ENCODE peak calls at places on chromosomes 13 and 19, in ten cellular contexts. One of them, this sample, is unnamed.

GRCh38 chr13:105732946-105733529 is 802.4 kb downstream of the EFNB2 start:
- DNase-seq in mesendoderm: no peak
- DNase-seq in IMR-90: no peak
- DNase-seq in mammary epithelial cell: no peak
- DNase-seq in A549: no peak
- DNase-seq in fibroblast of lung: no peak
- DNase-seq in trophoblast cell: no peak
- DNase-seq in OCI-LY7: no peak
- DNase-seq in GM23248: no peak
- DNase-seq in K562: no peak
- DNase-seq in this sample: no peak

GRCh38 chr19:19115954-19116353 is 22.3 kb downstream of the TMEM161A start:
- DNase-seq in mesendoderm: peak; percentile 75
- DNase-seq in IMR-90: no peak
- DNase-seq in mammary epithelial cell: no peak
- DNase-seq in A549: no peak
- DNase-seq in fibroblast of lung: no peak
- DNase-seq in trophoblast cell: peak; percentile 76
- DNase-seq in OCI-LY7: peak; percentile 58
- DNase-seq in GM23248: peak; percentile 27
- DNase-seq in K562: peak; percentile 73
- DNase-seq in this sample: peak; percentile 93

GRCh38 chr19:40786060-40787037 is 8.3 kb downstream of the RAB4B start:
- DNase-seq in mesendoderm: no peak
- DNase-seq in IMR-90: no peak
- DNase-seq in mammary epithelial cell: no peak
- DNase-seq in A549: no peak
- DNase-seq in fibroblast of lung: no peak
- DNase-seq in trophoblast cell: no peak
- DNase-seq in OCI-LY7: no peak
- DNase-seq in GM23248: no peak
- DNase-seq in K562: no peak
- DNase-seq in this sample: peak; percentile 39

GRCh38 chr13:112955956-112956355 is 13.1 kb upstream of the MCF2L start:
- DNase-seq in mesendoderm: no peak
- DNase-seq in IMR-90: no peak
- DNase-seq in mammary epithelial cell: no peak
- DNase-seq in A549: no peak
- DNase-seq in fibroblast of lung: no peak
- DNase-seq in trophoblast cell: no peak
- DNase-seq in OCI-LY7: no peak
- DNase-seq in GM23248: no peak
- DNase-seq in K562: no peak
- DNase-seq in this sample: no peak

GRCh38 chr13:41145136-41145908 is 12.7 kb upstream of the KBTBD6 start:
- DNase-seq in mesendoderm: no peak
- DNase-seq in IMR-90: peak; percentile 74
- DNase-seq in mammary epithelial cell: peak; percentile 84
- DNase-seq in A549: no peak
- DNase-seq in fibroblast of lung: peak; percentile 35
- DNase-seq in trophoblast cell: peak; percentile 94
- DNase-seq in OCI-LY7: no peak
- DNase-seq in GM23248: peak; percentile 48
- DNase-seq in K562: no peak
- DNase-seq in this sample: no peak

GRCh38 chr19:18009412-18010066 is 1.6 kb downstream of the ARRDC2 start:
- DNase-seq in mesendoderm: no peak
- DNase-seq in IMR-90: peak; percentile 17
- DNase-seq in mammary epithelial cell: no peak
- DNase-seq in A549: no peak
- DNase-seq in fibroblast of lung: peak; percentile 39
- DNase-seq in trophoblast cell: no peak
- DNase-seq in OCI-LY7: no peak
- DNase-seq in GM23248: peak; percentile 72
- DNase-seq in K562: no peak
- DNase-seq in this sample: peak; percentile 89

GRCh38 chr13:79385694-79386093 is 20.4 kb downstream of the RBM26 start:
- DNase-seq in mesendoderm: no peak
- DNase-seq in IMR-90: no peak
- DNase-seq in mammary epithelial cell: peak; percentile 57
- DNase-seq in A549: no peak
- DNase-seq in fibroblast of lung: peak; percentile 37
- DNase-seq in trophoblast cell: no peak
- DNase-seq in OCI-LY7: no peak
- DNase-seq in GM23248: peak; percentile 22
- DNase-seq in K562: peak; percentile 55
- DNase-seq in this sample: peak; percentile 68

GRCh38 chr19:39403331-39404312 is 3.0 kb upstream of the ZFP36 start:
- DNase-seq in mesendoderm: peak; percentile 96
- DNase-seq in IMR-90: peak; percentile 99
- DNase-seq in mammary epithelial cell: peak; percentile 93
- DNase-seq in A549: peak; percentile 98
- DNase-seq in fibroblast of lung: peak; percentile 97
- DNase-seq in trophoblast cell: peak; percentile 62
- DNase-seq in OCI-LY7: peak; percentile 63
- DNase-seq in GM23248: peak; percentile 100
- DNase-seq in K562: peak; percentile 91
- DNase-seq in this sample: peak; percentile 98

GRCh38 chr19:12932392-12933286 is 872 bp downstream of the FARSA start:
- DNase-seq in mesendoderm: no peak
- DNase-seq in IMR-90: no peak
- DNase-seq in mammary epithelial cell: no peak
- DNase-seq in A549: no peak
- DNase-seq in fibroblast of lung: no peak
- DNase-seq in trophoblast cell: no peak
- DNase-seq in OCI-LY7: no peak
- DNase-seq in GM23248: no peak
- DNase-seq in K562: no peak
- DNase-seq in this sample: peak; percentile 80

GRCh38 chr19:27858981-27859581 is 1353.9 kb downstream of the UQCRFS1 start:
- DNase-seq in mesendoderm: no peak
- DNase-seq in IMR-90: no peak
- DNase-seq in mammary epithelial cell: peak; percentile 43
- DNase-seq in A549: no peak
- DNase-seq in fibroblast of lung: no peak
- DNase-seq in trophoblast cell: peak; percentile 10
- DNase-seq in OCI-LY7: no peak
- DNase-seq in GM23248: no peak
- DNase-seq in K562: no peak
- DNase-seq in this sample: no peak

GRCh38 chr13:41577437-41577836 is 120.1 kb downstream of the RGCC start:
- DNase-seq in mesendoderm: no peak
- DNase-seq in IMR-90: peak; percentile 16
- DNase-seq in mammary epithelial cell: no peak
- DNase-seq in A549: no peak
- DNase-seq in fibroblast of lung: no peak
- DNase-seq in trophoblast cell: no peak
- DNase-seq in OCI-LY7: no peak
- DNase-seq in GM23248: peak; percentile 70
- DNase-seq in K562: no peak
- DNase-seq in this sample: peak; percentile 74

GRCh38 chr19:33388817-33389573 is 15.5 kb downstream of the CEBPG start:
- DNase-seq in mesendoderm: no peak
- DNase-seq in IMR-90: no peak
- DNase-seq in mammary epithelial cell: no peak
- DNase-seq in A549: no peak
- DNase-seq in fibroblast of lung: no peak
- DNase-seq in trophoblast cell: no peak
- DNase-seq in OCI-LY7: no peak
- DNase-seq in GM23248: no peak
- DNase-seq in K562: no peak
- DNase-seq in this sample: peak; percentile 89

GRCh38 chr13:80524447-80525215 is 183.7 kb upstream of the SPRY2 start:
- DNase-seq in mesendoderm: no peak
- DNase-seq in IMR-90: no peak
- DNase-seq in mammary epithelial cell: no peak
- DNase-seq in A549: no peak
- DNase-seq in fibroblast of lung: peak; percentile 21
- DNase-seq in trophoblast cell: peak; percentile 64
- DNase-seq in OCI-LY7: no peak
- DNase-seq in GM23248: no peak
- DNase-seq in K562: peak; percentile 1
- DNase-seq in this sample: no peak

GRCh38 chr19:52102163-52102562 is 6.6 kb upstream of the ZNF841 start:
- DNase-seq in mesendoderm: no peak
- DNase-seq in IMR-90: no peak
- DNase-seq in mammary epithelial cell: peak; percentile 30
- DNase-seq in A549: no peak
- DNase-seq in fibroblast of lung: no peak
- DNase-seq in trophoblast cell: no peak
- DNase-seq in OCI-LY7: no peak
- DNase-seq in GM23248: no peak
- DNase-seq in K562: no peak
- DNase-seq in this sample: no peak

GRCh38 chr13:32409561-32410440 is 18.1 kb downstream of the N4BP2L1 start:
- DNase-seq in mesendoderm: peak; percentile 96
- DNase-seq in IMR-90: peak; percentile 63
- DNase-seq in mammary epithelial cell: no peak
- DNase-seq in A549: no peak
- DNase-seq in fibroblast of lung: peak; percentile 79
- DNase-seq in trophoblast cell: peak; percentile 20
- DNase-seq in OCI-LY7: no peak
- DNase-seq in GM23248: no peak
- DNase-seq in K562: no peak
- DNase-seq in this sample: no peak
- H3K27ac ChIP-seq in mesendoderm: no peak overlapping the region
- H3K27ac ChIP-seq in IMR-90: no peak overlapping the region
- H3K27ac ChIP-seq in mammary epithelial cell: no peak overlapping the region
- H3K27ac ChIP-seq in A549: no peak overlapping the region
- H3K27ac ChIP-seq in fibroblast of lung: no peak overlapping the region
- H3K27ac ChIP-seq in trophoblast cell: no peak overlapping the region
- H3K27ac ChIP-seq in OCI-LY7: no peak overlapping the region
- H3K27ac ChIP-seq in GM23248: no peak overlapping the region
- H3K27ac ChIP-seq in K562: no peak overlapping the region
- H3K27ac ChIP-seq in this sample: no peak overlapping the region

DNA sequence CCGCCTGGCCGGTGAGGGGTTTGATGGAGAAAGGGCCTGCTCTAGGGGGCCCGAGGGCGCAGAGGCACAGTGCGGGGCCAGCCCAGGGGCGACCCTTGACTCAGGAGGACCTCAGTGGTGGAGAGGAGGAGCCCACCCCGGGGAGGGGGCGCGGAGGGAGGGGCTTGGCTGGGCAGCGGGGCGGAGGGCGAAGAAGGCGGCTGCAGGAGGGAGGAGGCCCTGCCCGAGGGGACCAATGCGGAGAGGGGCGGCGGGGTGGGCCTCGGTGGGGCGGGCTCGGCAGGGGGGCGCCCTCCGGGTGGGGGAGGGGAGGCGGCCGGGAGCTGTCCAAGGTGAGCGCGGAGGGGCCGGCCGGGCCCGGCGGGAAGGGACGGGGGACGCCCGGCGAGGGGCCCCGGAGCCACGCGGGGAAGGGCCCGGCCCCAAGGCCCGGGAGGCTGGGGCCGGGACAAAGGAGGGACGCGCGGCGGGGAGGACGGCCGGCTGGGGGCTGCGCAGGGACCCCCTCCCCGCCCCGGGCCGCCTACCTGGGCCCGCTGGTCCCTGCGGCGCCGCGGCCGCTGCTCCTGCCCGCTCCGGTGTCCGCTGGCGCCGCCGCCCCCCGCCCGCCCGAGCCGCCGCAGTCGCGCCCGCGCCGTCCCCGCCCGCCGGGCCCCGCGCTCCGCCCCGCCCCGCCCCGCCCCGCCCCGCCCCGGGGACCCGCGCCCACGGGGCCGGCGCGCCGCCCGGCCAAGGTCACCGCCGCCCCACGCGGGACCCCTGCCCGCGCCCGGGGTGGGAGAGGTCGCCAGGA is at the start of gene DIRAS1:
- DNase-seq in mesendoderm: no peak
- DNase-seq in IMR-90: no peak
- DNase-seq in mammary epithelial cell: no peak
- DNase-seq in A549: no peak
- DNase-seq in fibroblast of lung: no peak
- DNase-seq in trophoblast cell: no peak
- DNase-seq in OCI-LY7: no peak
- DNase-seq in GM23248: peak; percentile 26
- DNase-seq in K562: no peak
- DNase-seq in this sample: peak; percentile 95
- H3K4me2 ChIP-seq in mesendoderm: peak within 1 kb of the TSS; percentile 39
- H3K4me2 ChIP-seq in IMR-90: peak within 1 kb of the TSS; percentile 71
- H3K4me2 ChIP-seq in mammary epithelial cell: peak within 1 kb of the TSS; percentile 30
- H3K4me2 ChIP-seq in A549: peak within 1 kb of the TSS; percentile 90
- H3K4me2 ChIP-seq in fibroblast of lung: peak within 1 kb of the TSS; percentile 64
- H3K4me2 ChIP-seq in trophoblast cell: peak within 1 kb of the TSS; percentile 58
- H3K4me2 ChIP-seq in OCI-LY7: peak within 1 kb of the TSS; percentile 30
- H3K4me2 ChIP-seq in GM23248: peak within 1 kb of the TSS; percentile 59
- H3K4me2 ChIP-seq in K562: peak within 1 kb of the TSS; percentile 55
- H3K4me2 ChIP-seq in this sample: peak within 1 kb of the TSS; percentile 78

DNA sequence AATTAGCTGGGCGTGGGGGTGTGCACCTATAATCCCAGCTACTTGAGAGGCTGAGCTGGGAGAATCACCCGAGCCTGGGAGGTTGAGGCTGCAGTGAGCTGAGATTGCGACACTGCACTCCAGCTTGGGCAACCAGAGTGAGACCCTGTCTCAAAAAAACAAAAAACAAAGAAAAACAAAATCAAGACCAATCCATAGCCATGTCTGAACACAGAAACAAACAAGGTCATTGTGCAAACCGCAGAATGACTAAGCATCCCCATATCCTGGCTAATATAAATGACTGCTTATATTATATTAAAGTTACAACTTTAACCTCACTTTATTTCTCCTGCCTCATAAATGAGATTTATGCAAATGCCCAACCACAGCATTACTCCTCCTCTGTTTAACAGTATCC is 2.3 kb upstream of the LYPD3 start:
- DNase-seq in mesendoderm: no peak
- DNase-seq in IMR-90: peak; percentile 70
- DNase-seq in mammary epithelial cell: peak; percentile 76
- DNase-seq in A549: no peak
- DNase-seq in fibroblast of lung: peak; percentile 48
- DNase-seq in trophoblast cell: no peak
- DNase-seq in OCI-LY7: no peak
- DNase-seq in GM23248: peak; percentile 59
- DNase-seq in K562: no peak
- DNase-seq in this sample: peak; percentile 78
- H3K4me1 ChIP-seq in mesendoderm: peaks cover 2% of the 10 kb centered on the region
- H3K4me1 ChIP-seq in IMR-90: peaks cover 18% of the 10 kb centered on the region
- H3K4me1 ChIP-seq in mammary epithelial cell: peaks cover 50% of the 10 kb centered on the region
- H3K4me1 ChIP-seq in A549: peaks cover 15% of the 10 kb centered on the region
- H3K4me1 ChIP-seq in fibroblast of lung: peaks cover 3% of the 10 kb centered on the region
- H3K4me1 ChIP-seq in trophoblast cell: peaks cover 23% of the 10 kb centered on the region
- H3K4me1 ChIP-seq in OCI-LY7: peaks cover 13% of the 10 kb centered on the region
- H3K4me1 ChIP-seq in GM23248: peaks cover 7% of the 10 kb centered on the region
- H3K4me1 ChIP-seq in K562: peaks cover 19% of the 10 kb centered on the region
- H3K4me1 ChIP-seq in this sample: peaks cover 15% of the 10 kb centered on the region

GRCh38 chr13:73531014-73531413 is 472.2 kb downstream of the KLF5 start:
- DNase-seq in mesendoderm: no peak
- DNase-seq in IMR-90: no peak
- DNase-seq in mammary epithelial cell: no peak
- DNase-seq in A549: no peak
- DNase-seq in fibroblast of lung: no peak
- DNase-seq in trophoblast cell: peak; percentile 55
- DNase-seq in OCI-LY7: no peak
- DNase-seq in GM23248: no peak
- DNase-seq in K562: no peak
- DNase-seq in this sample: no peak
- H3K27ac ChIP-seq in mesendoderm: no peak overlapping the region
- H3K27ac ChIP-seq in IMR-90: no peak overlapping the region
- H3K27ac ChIP-seq in mammary epithelial cell: no peak overlapping the region
- H3K27ac ChIP-seq in A549: no peak overlapping the region
- H3K27ac ChIP-seq in fibroblast of lung: no peak overlapping the region
- H3K27ac ChIP-seq in trophoblast cell: no peak overlapping the region
- H3K27ac ChIP-seq in OCI-LY7: no peak overlapping the region
- H3K27ac ChIP-seq in GM23248: no peak overlapping the region
- H3K27ac ChIP-seq in K562: no peak overlapping the region
- H3K27ac ChIP-seq in this sample: no peak overlapping the region